ENCODE peak calls at places on chromosomes 16 and 17, in nine cellular contexts. One of them, this sample, is unnamed.

GRCh38 chr17:52158450-52159042 is at the start of gene CA10:
- DNase-seq in PC-3: no peak
- DNase-seq in AG04449: no peak
- DNase-seq in foreskin fibroblast: no peak
- DNase-seq in tibial nerve: no peak
- DNase-seq in lower lobe of right lung: no peak
- DNase-seq in heart right ventricle: no peak
- DNase-seq in heart left ventricle: no peak
- DNase-seq in AG04450: no peak
- DNase-seq in this sample: no peak

GRCh38 chr17:14775761-14776492 is 475.0 kb downstream of the HS3ST3B1 start:
- DNase-seq in PC-3: no peak
- DNase-seq in AG04449: no peak
- DNase-seq in foreskin fibroblast: no peak
- DNase-seq in tibial nerve: no peak
- DNase-seq in lower lobe of right lung: no peak
- DNase-seq in heart right ventricle: no peak
- DNase-seq in heart left ventricle: no peak
- DNase-seq in AG04450: no peak
- DNase-seq in this sample: peak; percentile 49

GRCh38 chr16:84478172-84478948 is 26.1 kb downstream of the MEAK7 start:
- DNase-seq in PC-3: peak; percentile 33
- DNase-seq in AG04449: no peak
- DNase-seq in foreskin fibroblast: peak; percentile 56
- DNase-seq in tibial nerve: no peak
- DNase-seq in lower lobe of right lung: no peak
- DNase-seq in heart right ventricle: no peak
- DNase-seq in heart left ventricle: peak; percentile 8
- DNase-seq in AG04450: peak; percentile 43
- DNase-seq in this sample: peak; percentile 20

GRCh38 chr16:71499775-71500364 is 10.7 kb upstream of the ZNF19 start:
- DNase-seq in PC-3: peak; percentile 71
- DNase-seq in AG04449: no peak
- DNase-seq in foreskin fibroblast: peak; percentile 36
- DNase-seq in tibial nerve: no peak
- DNase-seq in lower lobe of right lung: no peak
- DNase-seq in heart right ventricle: no peak
- DNase-seq in heart left ventricle: peak; percentile 22
- DNase-seq in AG04450: peak; percentile 33
- DNase-seq in this sample: peak; percentile 79

GRCh38 chr17:65297384-65297783 is 160.2 kb downstream of the RGS9 start:
- DNase-seq in PC-3: no peak
- DNase-seq in AG04449: no peak
- DNase-seq in foreskin fibroblast: peak; percentile 52
- DNase-seq in tibial nerve: no peak
- DNase-seq in lower lobe of right lung: no peak
- DNase-seq in heart right ventricle: no peak
- DNase-seq in heart left ventricle: no peak
- DNase-seq in AG04450: no peak
- DNase-seq in this sample: peak; percentile 60

GRCh38 chr16:2821483-2822157 is 4.6 kb downstream of the PRSS21 start:
- DNase-seq in PC-3: no peak
- DNase-seq in AG04449: no peak
- DNase-seq in foreskin fibroblast: no peak
- DNase-seq in tibial nerve: peak; percentile 7
- DNase-seq in lower lobe of right lung: peak; percentile 31
- DNase-seq in heart right ventricle: no peak
- DNase-seq in heart left ventricle: no peak
- DNase-seq in AG04450: no peak
- DNase-seq in this sample: no peak

GRCh38 chr17:74780443-74781238 is 4.5 kb upstream of the NAT9 start:
- DNase-seq in PC-3: peak; percentile 57
- DNase-seq in AG04449: no peak
- DNase-seq in foreskin fibroblast: no peak
- DNase-seq in tibial nerve: no peak
- DNase-seq in lower lobe of right lung: no peak
- DNase-seq in heart right ventricle: no peak
- DNase-seq in heart left ventricle: no peak
- DNase-seq in AG04450: no peak
- DNase-seq in this sample: no peak

GRCh38 chr16:53864819-53865491 is 161.0 kb downstream of the FTO start:
- DNase-seq in PC-3: peak; percentile 58
- DNase-seq in AG04449: no peak
- DNase-seq in foreskin fibroblast: peak; percentile 10
- DNase-seq in tibial nerve: no peak
- DNase-seq in lower lobe of right lung: no peak
- DNase-seq in heart right ventricle: no peak
- DNase-seq in heart left ventricle: no peak
- DNase-seq in AG04450: no peak
- DNase-seq in this sample: no peak

GRCh38 chr17:72311004-72311403 is 190.2 kb downstream of the SOX9 start:
- DNase-seq in PC-3: no peak
- DNase-seq in AG04449: no peak
- DNase-seq in foreskin fibroblast: no peak
- DNase-seq in tibial nerve: no peak
- DNase-seq in lower lobe of right lung: no peak
- DNase-seq in heart right ventricle: no peak
- DNase-seq in heart left ventricle: no peak
- DNase-seq in AG04450: no peak
- DNase-seq in this sample: no peak

GRCh38 chr17:7573324-7574080 is 5.9 kb upstream of the CD68 start:
- DNase-seq in PC-3: peak; percentile 74
- DNase-seq in AG04449: peak; percentile 37
- DNase-seq in foreskin fibroblast: peak; percentile 92
- DNase-seq in tibial nerve: peak; percentile 80
- DNase-seq in lower lobe of right lung: peak; percentile 93
- DNase-seq in heart right ventricle: peak; percentile 89
- DNase-seq in heart left ventricle: peak; percentile 94
- DNase-seq in AG04450: peak; percentile 77
- DNase-seq in this sample: peak; percentile 97

GRCh38 chr16:82252582-82252981 is 82.6 kb upstream of the MPHOSPH6 start:
- DNase-seq in PC-3: no peak
- DNase-seq in AG04449: no peak
- DNase-seq in foreskin fibroblast: no peak
- DNase-seq in tibial nerve: no peak
- DNase-seq in lower lobe of right lung: no peak
- DNase-seq in heart right ventricle: no peak
- DNase-seq in heart left ventricle: no peak
- DNase-seq in AG04450: no peak
- DNase-seq in this sample: no peak

GRCh38 chr16:1674751-1675664 is 3.1 kb upstream of the JPT2 start:
- DNase-seq in PC-3: peak; percentile 63
- DNase-seq in AG04449: no peak
- DNase-seq in foreskin fibroblast: peak; percentile 65
- DNase-seq in tibial nerve: no peak
- DNase-seq in lower lobe of right lung: no peak
- DNase-seq in heart right ventricle: no peak
- DNase-seq in heart left ventricle: no peak
- DNase-seq in AG04450: peak; percentile 27
- DNase-seq in this sample: peak; percentile 45

GRCh38 chr16:83797013-83797412 is 10.8 kb upstream of the HSBP1 start:
- DNase-seq in PC-3: no peak
- DNase-seq in AG04449: no peak
- DNase-seq in foreskin fibroblast: no peak
- DNase-seq in tibial nerve: no peak
- DNase-seq in lower lobe of right lung: no peak
- DNase-seq in heart right ventricle: no peak
- DNase-seq in heart left ventricle: no peak
- DNase-seq in AG04450: no peak
- DNase-seq in this sample: no peak

GRCh38 chr17:1200440-1200839 is 20.7 kb upstream of the ABR start:
- DNase-seq in PC-3: no peak
- DNase-seq in AG04449: no peak
- DNase-seq in foreskin fibroblast: no peak
- DNase-seq in tibial nerve: no peak
- DNase-seq in lower lobe of right lung: no peak
- DNase-seq in heart right ventricle: no peak
- DNase-seq in heart left ventricle: no peak
- DNase-seq in AG04450: no peak
- DNase-seq in this sample: no peak

GRCh38 chr17:5581655-5582054 is 2.7 kb downstream of the NLRP1 start:
- DNase-seq in PC-3: no peak
- DNase-seq in AG04449: no peak
- DNase-seq in foreskin fibroblast: no peak
- DNase-seq in tibial nerve: no peak
- DNase-seq in lower lobe of right lung: no peak
- DNase-seq in heart right ventricle: no peak
- DNase-seq in heart left ventricle: no peak
- DNase-seq in AG04450: no peak
- DNase-seq in this sample: no peak

GRCh38 chr16:87581867-87582220 is 20.5 kb upstream of the JPH3 start:
- DNase-seq in PC-3: peak; percentile 89
- DNase-seq in AG04449: peak; percentile 87
- DNase-seq in foreskin fibroblast: peak; percentile 97
- DNase-seq in tibial nerve: peak; percentile 77
- DNase-seq in lower lobe of right lung: no peak
- DNase-seq in heart right ventricle: peak; percentile 64
- DNase-seq in heart left ventricle: peak; percentile 72
- DNase-seq in AG04450: peak; percentile 95
- DNase-seq in this sample: peak; percentile 98

GRCh38 chr16:14669776-14670175 is 24.3 kb downstream of the PLA2G10 start:
- DNase-seq in PC-3: peak; percentile 39
- DNase-seq in AG04449: no peak
- DNase-seq in foreskin fibroblast: no peak
- DNase-seq in tibial nerve: no peak
- DNase-seq in lower lobe of right lung: peak; percentile 55
- DNase-seq in heart right ventricle: no peak
- DNase-seq in heart left ventricle: no peak
- DNase-seq in AG04450: no peak
- DNase-seq in this sample: no peak

GRCh38 chr16:30186782-30187555 is 3.6 kb downstream of the CORO1A start:
- DNase-seq in PC-3: peak; percentile 55
- DNase-seq in AG04449: no peak
- DNase-seq in foreskin fibroblast: no peak
- DNase-seq in tibial nerve: peak; percentile 41
- DNase-seq in lower lobe of right lung: peak; percentile 88
- DNase-seq in heart right ventricle: peak; percentile 81
- DNase-seq in heart left ventricle: peak; percentile 75
- DNase-seq in AG04450: no peak
- DNase-seq in this sample: peak; percentile 52

GRCh38 chr16:35195864-35196216 is 1736.4 kb downstream of the TP53TG3F start:
- DNase-seq in PC-3: no peak
- DNase-seq in AG04449: no peak
- DNase-seq in foreskin fibroblast: no peak
- DNase-seq in tibial nerve: no peak
- DNase-seq in lower lobe of right lung: peak; percentile 31
- DNase-seq in heart right ventricle: no peak
- DNase-seq in heart left ventricle: no peak
- DNase-seq in AG04450: no peak
- DNase-seq in this sample: no peak

GRCh38 chr17:39846205-39846604 is 17.9 kb downstream of the IKZF3 start:
- DNase-seq in PC-3: no peak
- DNase-seq in AG04449: no peak
- DNase-seq in foreskin fibroblast: no peak
- DNase-seq in tibial nerve: no peak
- DNase-seq in lower lobe of right lung: no peak
- DNase-seq in heart right ventricle: no peak
- DNase-seq in heart left ventricle: no peak
- DNase-seq in AG04450: no peak
- DNase-seq in this sample: no peak

GRCh38 chr17:235831-236640 is 54.6 kb upstream of the DOC2B start:
- DNase-seq in PC-3: no peak
- DNase-seq in AG04449: no peak
- DNase-seq in foreskin fibroblast: no peak
- DNase-seq in tibial nerve: no peak
- DNase-seq in lower lobe of right lung: peak; percentile 49
- DNase-seq in heart right ventricle: no peak
- DNase-seq in heart left ventricle: peak; percentile 13
- DNase-seq in AG04450: no peak
- DNase-seq in this sample: no peak

GRCh38 chr17:59527931-59528330 is 37.5 kb upstream of the DHX40 start:
- DNase-seq in PC-3: no peak
- DNase-seq in AG04449: no peak
- DNase-seq in foreskin fibroblast: no peak
- DNase-seq in tibial nerve: no peak
- DNase-seq in lower lobe of right lung: no peak
- DNase-seq in heart right ventricle: no peak
- DNase-seq in heart left ventricle: no peak
- DNase-seq in AG04450: no peak
- DNase-seq in this sample: no peak

GRCh38 chr17:49514374-49514738 is 19.3 kb downstream of the NGFR start:
- DNase-seq in PC-3: no peak
- DNase-seq in AG04449: no peak
- DNase-seq in foreskin fibroblast: no peak
- DNase-seq in tibial nerve: no peak
- DNase-seq in lower lobe of right lung: no peak
- DNase-seq in heart right ventricle: no peak
- DNase-seq in heart left ventricle: no peak
- DNase-seq in AG04450: no peak
- DNase-seq in this sample: peak; percentile 39
- TF ChIP-seq CTCF in PC-3: peak; percentile 48
- TF ChIP-seq CTCF in AG04449: peak; percentile 10
- TF ChIP-seq CTCF in foreskin fibroblast: peak; percentile 30
- TF ChIP-seq CTCF in tibial nerve: peak; percentile 39
- TF ChIP-seq CTCF in lower lobe of right lung: no peak
- TF ChIP-seq CTCF in heart right ventricle: no peak
- TF ChIP-seq CTCF in heart left ventricle: no peak
- TF ChIP-seq CTCF in AG04450: peak; percentile 46
- TF ChIP-seq CTCF in this sample: peak; percentile 39

GRCh38 chr17:28384281-28385036 is 13.0 kb downstream of the SARM1 start:
- DNase-seq in PC-3: peak; percentile 66
- DNase-seq in AG04449: no peak
- DNase-seq in foreskin fibroblast: no peak
- DNase-seq in tibial nerve: no peak
- DNase-seq in lower lobe of right lung: peak; percentile 88
- DNase-seq in heart right ventricle: peak; percentile 42
- DNase-seq in heart left ventricle: peak; percentile 47
- DNase-seq in AG04450: no peak
- DNase-seq in this sample: no peak
- H3K4me3 ChIP-seq in PC-3: peak overlapping the region; percentile 81
- H3K4me3 ChIP-seq in AG04449: no peak overlapping the region
- H3K4me3 ChIP-seq in foreskin fibroblast: no peak overlapping the region
- H3K4me3 ChIP-seq in tibial nerve: peak overlapping the region; percentile 28
- H3K4me3 ChIP-seq in lower lobe of right lung: peak overlapping the region; percentile 65
- H3K4me3 ChIP-seq in heart right ventricle: peak overlapping the region; percentile 59
- H3K4me3 ChIP-seq in heart left ventricle: peak overlapping the region; percentile 3
- H3K4me3 ChIP-seq in AG04450: no peak overlapping the region
- H3K4me3 ChIP-seq in this sample: no peak overlapping the region

GRCh38 chr17:19800571-19800970 is 52.5 kb upstream of the ALDH3A1 start:
- DNase-seq in PC-3: no peak
- DNase-seq in AG04449: no peak
- DNase-seq in foreskin fibroblast: no peak
- DNase-seq in tibial nerve: no peak
- DNase-seq in lower lobe of right lung: no peak
- DNase-seq in heart right ventricle: no peak
- DNase-seq in heart left ventricle: no peak
- DNase-seq in AG04450: no peak
- DNase-seq in this sample: no peak
- TF ChIP-seq CTCF in PC-3: peak; percentile 15
- TF ChIP-seq CTCF in AG04449: no peak
- TF ChIP-seq CTCF in foreskin fibroblast: no peak
- TF ChIP-seq CTCF in tibial nerve: no peak
- TF ChIP-seq CTCF in lower lobe of right lung: no peak
- TF ChIP-seq CTCF in heart right ventricle: no peak
- TF ChIP-seq CTCF in heart left ventricle: no peak
- TF ChIP-seq CTCF in AG04450: no peak
- TF ChIP-seq CTCF in this sample: no peak

DNA sequence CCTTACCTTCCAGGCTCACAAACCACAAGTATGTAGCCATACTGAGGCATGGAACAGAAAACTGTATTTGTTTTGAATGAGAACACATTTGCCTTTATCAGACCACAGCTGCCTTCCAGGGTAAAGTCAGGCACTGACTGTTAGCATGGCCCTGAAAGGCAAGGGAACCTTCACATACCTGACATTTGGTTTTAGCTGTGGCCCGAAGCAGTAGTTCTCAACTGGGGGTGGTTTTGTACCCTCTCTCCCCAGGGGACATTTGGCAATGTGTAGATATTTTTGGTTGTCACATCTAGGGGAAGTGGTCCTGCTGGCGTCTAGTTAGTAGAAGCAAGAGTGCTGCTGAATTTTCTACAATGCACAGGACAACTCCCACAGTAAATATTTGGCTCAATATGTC is 9.2 kb downstream of the HERPUD1 start:
- DNase-seq in PC-3: no peak
- DNase-seq in AG04449: no peak
- DNase-seq in foreskin fibroblast: no peak
- DNase-seq in tibial nerve: no peak
- DNase-seq in lower lobe of right lung: no peak
- DNase-seq in heart right ventricle: no peak
- DNase-seq in heart left ventricle: no peak
- DNase-seq in AG04450: no peak
- DNase-seq in this sample: no peak
- H3K4me3 ChIP-seq in PC-3: no peak overlapping the region
- H3K4me3 ChIP-seq in AG04449: no peak overlapping the region
- H3K4me3 ChIP-seq in foreskin fibroblast: no peak overlapping the region
- H3K4me3 ChIP-seq in tibial nerve: no peak overlapping the region
- H3K4me3 ChIP-seq in lower lobe of right lung: no peak overlapping the region
- H3K4me3 ChIP-seq in heart right ventricle: no peak overlapping the region
- H3K4me3 ChIP-seq in heart left ventricle: no peak overlapping the region
- H3K4me3 ChIP-seq in AG04450: no peak overlapping the region
- H3K4me3 ChIP-seq in this sample: no peak overlapping the region